ENCODE peak calls at places on chromosomes 5 and 9, in eight cellular contexts. H is stimulated activated CD4-positive, alpha-beta T cell treated with anti-CD3 and anti-CD28 coated beads, Interleukin-1b, Interleukin-23, amount 100 ng/mL, for 1 hour; Y is activated T-helper 9 cell treated with anti-CD3 and anti-CD28 coated beads, Interleukin-2, amount 50 U/mL, for 16 hours; I is HS-5; Z is AML-193; S is mammary epithelial cell; T is A549; P is KBM-7. C is an unnamed sample.

GRCh38 chr9:105694848-105695581 is 674 bp downstream of the TMEM38B start:
- DNase-seq in H (no peak), Y (peak; percentile 31), I (peak; percentile 29), Z (peak; percentile 75), S (peak; percentile 60), T (peak; percentile 56), P (peak; percentile 67), C (peak; percentile 65)

GRCh38 chr5:1536298-1537165 is 12.8 kb upstream of the LPCAT1 start:
- DNase-seq in H (peak; percentile 34), Y (peak; percentile 56), I (no peak), Z (no peak), S (no peak), T (no peak), P (no peak), C (peak; percentile 31)

GRCh38 chr5:16411235-16411634 is 54.4 kb downstream of the ZNF622 start:
- DNase-seq in H (no peak), Y (no peak), I (no peak), Z (no peak), S (no peak), T (no peak), P (no peak), C (peak; percentile 65)

GRCh38 chr5:110751902-110752762 is 13.3 kb downstream of the SLC25A46 start:
- DNase-seq in H (no peak), Y (no peak), I (no peak), Z (no peak), S (no peak), T (no peak), P (no peak), C (no peak)

GRCh38 chr5:142644640-142645361 is 41.1 kb downstream of the FGF1 start:
- DNase-seq in H (no peak), Y (no peak), I (peak; percentile 98), Z (no peak), S (peak; percentile 99), T (peak; percentile 85), P (no peak), C (peak; percentile 99)

GRCh38 chr9:4339783-4340335 is 40.0 kb upstream of the GLIS3 start:
- DNase-seq in H (no peak), Y (no peak), I (no peak), Z (no peak), S (no peak), T (peak; percentile 15), P (no peak), C (peak; percentile 23)

GRCh38 chr9:105243015-105243686 is 1.3 kb upstream of the SLC44A1 start:
- DNase-seq in H (no peak), Y (no peak), I (no peak), Z (no peak), S (peak; percentile 44), T (no peak), P (peak; percentile 31), C (no peak)

GRCh38 chr9:76610009-76610352 is 151.0 kb downstream of the GCNT1 start:
- DNase-seq in H (no peak), Y (no peak), I (no peak), Z (no peak), S (no peak), T (no peak), P (no peak), C (no peak)

GRCh38 chr9:86676426-86676825 is 270.9 kb downstream of the GAS1 start:
- DNase-seq in H (no peak), Y (no peak), I (no peak), Z (no peak), S (peak; percentile 32), T (no peak), P (no peak), C (peak; percentile 8)

GRCh38 chr9:93092171-93092991 is 3.6 kb upstream of the CARD19 start:
- DNase-seq in H (no peak), Y (no peak), I (no peak), Z (no peak), S (no peak), T (no peak), P (no peak), C (no peak)

GRCh38 chr5:96577909-96578308 is 84.3 kb upstream of the CAST start:
- DNase-seq in H (no peak), Y (no peak), I (no peak), Z (no peak), S (no peak), T (no peak), P (no peak), C (peak; percentile 27)

GRCh38 chr5:53343187-53343586 is 137.2 kb upstream of the FST start:
- DNase-seq in H (no peak), Y (no peak), I (peak; percentile 97), Z (no peak), S (peak; percentile 99), T (no peak), P (no peak), C (peak; percentile 98)

C was measured in epithelial cell of esophagus.